ENCODE peak calls at places on chromosomes 4 and X, in eight cellular contexts. G is stimulated activated CD4-positive, alpha-beta T cell treated with anti-CD3 and anti-CD28 coated beads, Interleukin-1b, Interleukin-23, amount 100 ng/mL, for 1 hour; L is effector memory CD8-positive, alpha-beta T cell; Y is cardiac muscle cell; E is epithelial cell of proximal tubule; C is pancreas; S is mesenchymal stem cell; J is H9. F is an unnamed sample.

GRCh38 chr4:81214518-81215218 is 354 bp downstream of the PRKG2 start:
- DNase-seq in G (no peak), L (no peak), Y (peak), E (no peak), C (peak), S (peak), J (peak), F (no peak)

GRCh38 chrX:7083468-7084396 is 63.8 kb upstream of the STS start:
- DNase-seq in G (no peak), L (peak), Y (no peak), E (peak), C (no peak), S (peak), J (no peak), F (peak)

GRCh38 chr4:86961605-86962295 is 26.9 kb downstream of the AFF1 start:
- DNase-seq in G (no peak), L (no peak), Y (peak), E (no peak), C (no peak), S (peak), J (no peak), F (no peak)

GRCh38 chr4:835148-836002 is 9.4 kb upstream of the CPLX1 start:
- DNase-seq in G (no peak), L (no peak), Y (no peak), E (no peak), C (peak), S (no peak), J (no peak), F (no peak)

GRCh38 chrX:66200855-66201795 is 37.1 kb downstream of the HEPH start:
- DNase-seq in G (no peak), L (no peak), Y (no peak), E (no peak), C (no peak), S (peak), J (no peak), F (no peak)

GRCh38 chrX:38538134-38538533 is 23.2 kb upstream of the TSPAN7 start:
- DNase-seq in G (no peak), L (no peak), Y (no peak), E (peak), C (no peak), S (no peak), J (no peak), F (no peak)

GRCh38 chr4:105895609-105896460 is 564 bp downstream of the NPNT start:
- DNase-seq in G (no peak), L (no peak), Y (peak), E (no peak), C (peak), S (peak), J (peak), F (no peak)

GRCh38 chr4:148069086-148070010 is 337.5 kb downstream of the ARHGAP10 start:
- DNase-seq in G (no peak), L (no peak), Y (peak), E (no peak), C (no peak), S (no peak), J (no peak), F (no peak)

GRCh38 chrX:21276736-21277433 is 97.3 kb upstream of the CNKSR2 start:
- DNase-seq in G (no peak), L (no peak), Y (no peak), E (no peak), C (no peak), S (no peak), J (no peak), F (no peak)

GRCh38 chr4:143773998-143774898 is 73.8 kb upstream of the FREM3 start:
- DNase-seq in G (no peak), L (peak), Y (peak), E (peak), C (peak), S (peak), J (peak), F (no peak)

GRCh38 chr4:128068927-128069326 is 7.8 kb downstream of the LARP1B start:
- DNase-seq in G (no peak), L (no peak), Y (no peak), E (no peak), C (no peak), S (peak), J (peak), F (no peak)

GRCh38 chr4:110516106-110516922 is 40.4 kb downstream of the ENPEP start:
- DNase-seq in G (peak), L (peak), Y (peak), E (no peak), C (peak), S (peak), J (peak), F (peak)

GRCh38 chrX:140274761-140275525 is 229.9 kb downstream of the SOX3 start:
- DNase-seq in G (no peak), L (no peak), Y (no peak), E (peak), C (no peak), S (peak), J (peak), F (no peak)

GRCh38 chr4:159146454-159146853 is 43.6 kb downstream of the RAPGEF2 start:
- DNase-seq in G (no peak), L (no peak), Y (no peak), E (no peak), C (no peak), S (no peak), J (no peak), F (no peak)

GRCh38 chr4:184949020-184949419 is 69.3 kb upstream of the HELT start:
- DNase-seq in G (no peak), L (no peak), Y (no peak), E (no peak), C (no peak), S (no peak), J (no peak), F (no peak)

GRCh38 chrX:154918060-154918483 is 31.9 kb downstream of the F8A1 start:
- DNase-seq in G (no peak), L (peak), Y (peak), E (peak), C (peak), S (peak), J (peak), F (no peak)

GRCh38 chr4:144174401-144175067 is 34.0 kb upstream of the GYPA start:
- DNase-seq in G (no peak), L (no peak), Y (peak), E (no peak), C (no peak), S (peak), J (no peak), F (no peak)

GRCh38 chr4:185344743-185345538 is 50.8 kb downstream of the LRP2BP start:
- DNase-seq in G (no peak), L (no peak), Y (no peak), E (no peak), C (no peak), S (peak), J (no peak), F (no peak)

GRCh38 chr4:35151816-35152572 is 1092.3 kb downstream of the ARAP2 start:
- DNase-seq in G (no peak), L (no peak), Y (peak), E (no peak), C (no peak), S (peak), J (peak), F (no peak)

GRCh38 chr4:7758444-7758815 is 181.2 kb downstream of the AFAP1 start:
- DNase-seq in G (no peak), L (no peak), Y (no peak), E (no peak), C (peak), S (no peak), J (no peak), F (no peak)

GRCh38 chr4:14308229-14308651 is 680.7 kb upstream of the BOD1L1 start:
- DNase-seq in G (no peak), L (no peak), Y (no peak), E (no peak), C (no peak), S (no peak), J (no peak), F (no peak)

GRCh38 chrX:24093746-24094145 is 39.0 kb downstream of the EIF2S3 start:
- DNase-seq in G (no peak), L (no peak), Y (no peak), E (no peak), C (no peak), S (no peak), J (no peak), F (no peak)

GRCh38 chr4:3276961-3277360 is 15.9 kb upstream of the RGS12 start:
- DNase-seq in G (no peak), L (no peak), Y (no peak), E (no peak), C (no peak), S (no peak), J (peak), F (no peak)

GRCh38 chr4:6245246-6246169 is 24.1 kb upstream of the WFS1 start:
- DNase-seq in G (no peak), L (no peak), Y (no peak), E (no peak), C (no peak), S (no peak), J (peak), F (no peak)

GRCh38 chr4:721261-722171 is 15.9 kb downstream of the PCGF3 start:
- DNase-seq in G (no peak), L (no peak), Y (no peak), E (no peak), C (peak), S (no peak), J (no peak), F (no peak)

GRCh38 chr4:37802068-37802666 is 24.3 kb upstream of the PGM2 start:
- DNase-seq in G (no peak), L (no peak), Y (peak), E (no peak), C (peak), S (peak), J (peak), F (no peak)

GRCh38 chr4:121705521-121705920 is 8.7 kb upstream of the ANXA5 start:
- DNase-seq in G (no peak), L (no peak), Y (no peak), E (no peak), C (no peak), S (no peak), J (no peak), F (no peak)

GRCh38 chr4:173794662-173795061 is 264.6 kb upstream of the HAND2 start:
- DNase-seq in G (no peak), L (no peak), Y (no peak), E (no peak), C (no peak), S (peak), J (no peak), F (no peak)

GRCh38 chr4:96097040-96097607 is 257.2 kb downstream of the PDHA2 start:
- DNase-seq in G (no peak), L (no peak), Y (no peak), E (peak), C (no peak), S (no peak), J (no peak), F (no peak)

GRCh38 chr4:98619197-98619596 is 39.2 kb downstream of the TSPAN5 start:
- DNase-seq in G (no peak), L (no peak), Y (no peak), E (no peak), C (no peak), S (no peak), J (no peak), F (no peak)

GRCh38 chrX:105821471-105822081 is 763 bp upstream of the NRK start:
- DNase-seq in G (no peak), L (no peak), Y (peak), E (no peak), C (no peak), S (peak), J (peak), F (no peak)

GRCh38 chrX:1031521-1032430 is 180.7 kb downstream of the CRLF2 start:
- DNase-seq in G (no peak), L (no peak), Y (no peak), E (no peak), C (no peak), S (no peak), J (peak), F (no peak)

GRCh38 chr4:97987019-97987648 is 156.1 kb downstream of the STPG2 start:
- DNase-seq in G (no peak), L (no peak), Y (peak), E (peak), C (no peak), S (peak), J (no peak), F (no peak)

GRCh38 chr4:30802622-30803323 is 82.6 kb downstream of the PCDH7 start:
- DNase-seq in G (no peak), L (no peak), Y (no peak), E (no peak), C (no peak), S (no peak), J (no peak), F (no peak)

GRCh38 chr4:4395849-4396627 is 9.1 kb downstream of the NSG1 start:
- DNase-seq in G (no peak), L (no peak), Y (peak), E (no peak), C (no peak), S (peak), J (peak), F (no peak)

F was measured in natural killer cell.